ENCODE peak calls at places on chromosome 3, in ten cellular contexts. One of them, this sample, is unnamed. For H3K27me3 and H3K4me1, the result is how much of the 10 kb centered on the place peaks cover.

GRCh38 chr3:142224482-142225072 is 808 bp downstream of the GK5 start:
- DNase-seq in HCT116: peak
- DNase-seq in K562: no peak
- DNase-seq in GM23338: no peak
- DNase-seq in H1: no peak
- DNase-seq in endothelial cell of umbilical vein: no peak
- DNase-seq in stomach: no peak
- DNase-seq in vagina: no peak
- DNase-seq in Panc1: no peak
- DNase-seq in breast epithelium: peak
- DNase-seq in this sample: no peak

GRCh38 chr3:104564045-104564643 is 802.6 kb upstream of the ALCAM start:
- DNase-seq in GM23338: peak
- DNase-seq in vagina: no peak
- DNase-seq in HCT116: peak
- DNase-seq in H1: peak
- DNase-seq in breast epithelium: peak
- DNase-seq in endothelial cell of umbilical vein: peak
- DNase-seq in K562: peak
- DNase-seq in stomach: peak
- DNase-seq in Panc1: peak
- DNase-seq in this sample: no peak

GRCh38 chr3:141764946-141765345 is 1.7 kb downstream of the GRK7 start:
- DNase-seq in K562: no peak
- DNase-seq in vagina: no peak
- DNase-seq in HCT116: no peak
- DNase-seq in H1: no peak
- DNase-seq in GM23338: no peak
- DNase-seq in stomach: no peak
- DNase-seq in breast epithelium: no peak
- DNase-seq in endothelial cell of umbilical vein: no peak
- DNase-seq in Panc1: no peak
- DNase-seq in this sample: no peak

GRCh38 chr3:140896997-140897396 is 44.6 kb upstream of the SLC25A36 start:
- DNase-seq in H1: no peak
- DNase-seq in vagina: no peak
- DNase-seq in Panc1: no peak
- DNase-seq in endothelial cell of umbilical vein: no peak
- DNase-seq in HCT116: no peak
- DNase-seq in stomach: no peak
- DNase-seq in K562: no peak
- DNase-seq in breast epithelium: no peak
- DNase-seq in GM23338: no peak
- DNase-seq in this sample: no peak

GRCh38 chr3:41683666-41684350 is 278.1 kb downstream of the ULK4 start:
- DNase-seq in HCT116: no peak
- DNase-seq in stomach: no peak
- DNase-seq in K562: no peak
- DNase-seq in breast epithelium: no peak
- DNase-seq in H1: no peak
- DNase-seq in GM23338: no peak
- DNase-seq in Panc1: no peak
- DNase-seq in vagina: no peak
- DNase-seq in endothelial cell of umbilical vein: no peak
- DNase-seq in this sample: no peak

GRCh38 chr3:179613807-179614206 is 9.2 kb downstream of the NDUFB5 start:
- DNase-seq in GM23338: no peak
- DNase-seq in K562: no peak
- DNase-seq in HCT116: no peak
- DNase-seq in breast epithelium: no peak
- DNase-seq in endothelial cell of umbilical vein: peak
- DNase-seq in H1: no peak
- DNase-seq in vagina: no peak
- DNase-seq in Panc1: no peak
- DNase-seq in stomach: no peak
- DNase-seq in this sample: no peak

GRCh38 chr3:192917508-192918274 is at the start of gene MB21D2:
- DNase-seq in stomach: peak
- DNase-seq in vagina: peak
- DNase-seq in HCT116: peak
- DNase-seq in Panc1: no peak
- DNase-seq in H1: peak
- DNase-seq in endothelial cell of umbilical vein: peak
- DNase-seq in GM23338: peak
- DNase-seq in K562: peak
- DNase-seq in breast epithelium: peak
- DNase-seq in this sample: peak

GRCh38 chr3:56314842-56315241 is 153.4 kb downstream of the ERC2 start:
- DNase-seq in endothelial cell of umbilical vein: no peak
- DNase-seq in GM23338: peak
- DNase-seq in stomach: no peak
- DNase-seq in K562: no peak
- DNase-seq in vagina: no peak
- DNase-seq in HCT116: no peak
- DNase-seq in breast epithelium: peak
- DNase-seq in Panc1: no peak
- DNase-seq in H1: no peak
- DNase-seq in this sample: no peak

GRCh38 chr3:48122504-48122903 is 65.7 kb downstream of the CDC25A start:
- DNase-seq in HCT116: no peak
- DNase-seq in vagina: no peak
- DNase-seq in K562: no peak
- DNase-seq in Panc1: no peak
- DNase-seq in GM23338: peak
- DNase-seq in endothelial cell of umbilical vein: no peak
- DNase-seq in H1: no peak
- DNase-seq in stomach: no peak
- DNase-seq in breast epithelium: no peak
- DNase-seq in this sample: no peak

GRCh38 chr3:156516284-156516683 is 38.6 kb downstream of the SSR3 start:
- DNase-seq in endothelial cell of umbilical vein: no peak
- DNase-seq in K562: no peak
- DNase-seq in HCT116: no peak
- DNase-seq in GM23338: no peak
- DNase-seq in Panc1: no peak
- DNase-seq in H1: no peak
- DNase-seq in stomach: no peak
- DNase-seq in breast epithelium: no peak
- DNase-seq in vagina: no peak
- DNase-seq in this sample: no peak
- H3K27me3 ChIP-seq in endothelial cell of umbilical vein: under half
- H3K27me3 ChIP-seq in K562: under half
- H3K27me3 ChIP-seq in HCT116: under half
- H3K27me3 ChIP-seq in GM23338: under half
- H3K27me3 ChIP-seq in Panc1: under half
- H3K27me3 ChIP-seq in H1: under half
- H3K27me3 ChIP-seq in stomach: under half
- H3K27me3 ChIP-seq in breast epithelium: under half
- H3K27me3 ChIP-seq in vagina: under half
- H3K27me3 ChIP-seq in this sample: under half

GRCh38 chr3:49362579-49362978 is 4.4 kb upstream of the GPX1 start:
- DNase-seq in HCT116: no peak
- DNase-seq in Panc1: no peak
- DNase-seq in K562: no peak
- DNase-seq in stomach: no peak
- DNase-seq in H1: no peak
- DNase-seq in vagina: no peak
- DNase-seq in breast epithelium: no peak
- DNase-seq in GM23338: no peak
- DNase-seq in endothelial cell of umbilical vein: no peak
- DNase-seq in this sample: peak

GRCh38 chr3:49357466-49358216 is 512 bp downstream of the GPX1 start:
- DNase-seq in stomach: peak
- DNase-seq in vagina: no peak
- DNase-seq in Panc1: no peak
- DNase-seq in K562: no peak
- DNase-seq in H1: peak
- DNase-seq in HCT116: no peak
- DNase-seq in endothelial cell of umbilical vein: peak
- DNase-seq in breast epithelium: peak
- DNase-seq in GM23338: peak
- DNase-seq in this sample: peak

GRCh38 chr3:49359623-49360022 is 1.5 kb upstream of the GPX1 start:
- DNase-seq in vagina: no peak
- DNase-seq in endothelial cell of umbilical vein: peak
- DNase-seq in Panc1: no peak
- DNase-seq in HCT116: no peak
- DNase-seq in H1: no peak
- DNase-seq in GM23338: no peak
- DNase-seq in stomach: no peak
- DNase-seq in K562: no peak
- DNase-seq in breast epithelium: no peak
- DNase-seq in this sample: no peak

GRCh38 chr3:49358884-49359225 is 702 bp upstream of the GPX1 start:
- DNase-seq in endothelial cell of umbilical vein: peak
- DNase-seq in breast epithelium: no peak
- DNase-seq in stomach: no peak
- DNase-seq in K562: no peak
- DNase-seq in H1: no peak
- DNase-seq in Panc1: no peak
- DNase-seq in HCT116: no peak
- DNase-seq in vagina: no peak
- DNase-seq in GM23338: no peak
- DNase-seq in this sample: no peak

DNA sequence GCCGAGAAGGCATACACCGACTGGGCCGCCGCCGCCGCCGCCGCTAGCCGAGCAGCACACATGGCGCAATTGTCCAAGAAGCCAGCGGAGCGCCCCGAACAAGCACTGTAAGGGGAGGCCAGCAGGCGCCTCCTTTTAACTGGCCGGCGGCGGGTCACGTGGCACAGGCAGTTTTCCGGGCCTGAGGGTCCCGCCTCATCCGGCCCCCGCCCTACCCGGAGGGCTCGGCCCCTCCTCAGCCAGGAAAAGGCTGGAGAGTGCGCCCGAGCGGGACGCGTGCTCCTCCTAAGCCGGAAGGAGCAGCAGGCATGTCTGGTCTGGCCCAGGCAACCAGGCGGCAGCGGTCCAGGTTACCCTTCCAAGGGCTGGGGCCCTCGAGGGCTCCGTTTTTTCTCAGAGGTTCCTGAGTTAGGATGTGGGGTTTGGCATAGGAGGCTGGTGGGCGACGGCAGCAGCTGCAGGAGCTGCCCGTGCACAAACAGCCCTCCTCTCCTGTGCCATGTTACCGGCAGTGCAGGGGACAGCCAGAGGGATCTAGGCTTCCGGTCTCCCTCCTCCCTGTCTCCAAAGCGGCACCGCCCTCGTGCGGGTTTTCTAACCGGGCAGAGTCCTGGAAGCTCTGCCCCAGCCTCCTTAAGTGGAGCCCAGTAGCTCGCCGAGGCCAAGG is at the start of gene GPX1:
- DNase-seq in H1: peak
- DNase-seq in vagina: peak
- DNase-seq in GM23338: peak
- DNase-seq in HCT116: peak
- DNase-seq in K562: no peak
- DNase-seq in endothelial cell of umbilical vein: peak
- DNase-seq in stomach: peak
- DNase-seq in breast epithelium: peak
- DNase-seq in Panc1: peak
- DNase-seq in this sample: peak
- TF ChIP-seq POLR2AphosphoS5 in H1: peak
- TF ChIP-seq POLR2AphosphoS5 in vagina: peak
- TF ChIP-seq POLR2AphosphoS5 in GM23338: peak
- TF ChIP-seq POLR2AphosphoS5 in HCT116: peak
- TF ChIP-seq POLR2AphosphoS5 in K562: no peak
- TF ChIP-seq POLR2AphosphoS5 in endothelial cell of umbilical vein: peak
- TF ChIP-seq POLR2AphosphoS5 in stomach: peak
- TF ChIP-seq POLR2AphosphoS5 in breast epithelium: peak
- TF ChIP-seq POLR2AphosphoS5 in Panc1: peak
- TF ChIP-seq POLR2AphosphoS5 in this sample: peak

DNA sequence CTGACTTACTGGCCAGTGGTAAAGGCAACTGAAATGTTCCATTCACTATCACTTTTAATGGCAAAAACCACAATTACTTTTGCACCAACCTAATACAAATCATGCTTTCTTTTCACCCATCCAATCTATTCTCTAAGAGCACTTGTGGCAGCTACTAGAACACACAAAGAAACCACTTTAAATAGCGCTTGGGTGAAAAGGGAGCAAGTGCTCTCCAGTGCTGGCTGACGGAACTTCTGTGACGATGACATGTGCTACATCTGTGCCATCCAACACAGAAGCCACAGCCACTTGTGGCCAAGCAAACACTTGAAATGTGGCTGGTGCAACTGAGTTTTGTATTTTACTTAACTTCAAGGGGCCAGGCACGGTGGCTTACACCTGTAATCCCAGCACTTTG is 18.9 kb downstream of the SH3BP5 start:
- DNase-seq in H1: no peak
- DNase-seq in breast epithelium: no peak
- DNase-seq in endothelial cell of umbilical vein: no peak
- DNase-seq in GM23338: no peak
- DNase-seq in Panc1: no peak
- DNase-seq in HCT116: no peak
- DNase-seq in stomach: no peak
- DNase-seq in vagina: no peak
- DNase-seq in K562: no peak
- DNase-seq in this sample: no peak
- H3K4me1 ChIP-seq in H1: under half
- H3K4me1 ChIP-seq in breast epithelium: under half
- H3K4me1 ChIP-seq in endothelial cell of umbilical vein: under half
- H3K4me1 ChIP-seq in GM23338: under half
- H3K4me1 ChIP-seq in Panc1: under half
- H3K4me1 ChIP-seq in HCT116: under half
- H3K4me1 ChIP-seq in stomach: under half
- H3K4me1 ChIP-seq in vagina: half or more
- H3K4me1 ChIP-seq in K562: under half
- H3K4me1 ChIP-seq in this sample: half or more

GRCh38 chr3:122993573-122993972 is 34.0 kb downstream of the SEMA5B start:
- DNase-seq in stomach: no peak
- DNase-seq in H1: no peak
- DNase-seq in K562: no peak
- DNase-seq in Panc1: no peak
- DNase-seq in vagina: no peak
- DNase-seq in breast epithelium: no peak
- DNase-seq in endothelial cell of umbilical vein: no peak
- DNase-seq in HCT116: no peak
- DNase-seq in GM23338: no peak
- DNase-seq in this sample: no peak

GRCh38 chr3:122989856-122990575 is 37.5 kb downstream of the SEMA5B start:
- DNase-seq in endothelial cell of umbilical vein: no peak
- DNase-seq in GM23338: no peak
- DNase-seq in K562: no peak
- DNase-seq in stomach: no peak
- DNase-seq in vagina: no peak
- DNase-seq in H1: no peak
- DNase-seq in HCT116: no peak
- DNase-seq in Panc1: no peak
- DNase-seq in breast epithelium: no peak
- DNase-seq in this sample: no peak

GRCh38 chr3:122992628-122993570 is 34.7 kb downstream of the SEMA5B start:
- DNase-seq in Panc1: no peak
- DNase-seq in vagina: no peak
- DNase-seq in breast epithelium: no peak
- DNase-seq in stomach: no peak
- DNase-seq in GM23338: no peak
- DNase-seq in endothelial cell of umbilical vein: no peak
- DNase-seq in HCT116: no peak
- DNase-seq in H1: no peak
- DNase-seq in K562: no peak
- DNase-seq in this sample: no peak

GRCh38 chr3:122992138-122992537 is 35.4 kb downstream of the SEMA5B start:
- DNase-seq in HCT116: no peak
- DNase-seq in breast epithelium: no peak
- DNase-seq in endothelial cell of umbilical vein: no peak
- DNase-seq in vagina: no peak
- DNase-seq in Panc1: no peak
- DNase-seq in H1: no peak
- DNase-seq in K562: no peak
- DNase-seq in stomach: no peak
- DNase-seq in GM23338: no peak
- DNase-seq in this sample: no peak

GRCh38 chr3:122991236-122991985 is 36.2 kb downstream of the SEMA5B start:
- DNase-seq in K562: no peak
- DNase-seq in breast epithelium: no peak
- DNase-seq in vagina: no peak
- DNase-seq in Panc1: no peak
- DNase-seq in GM23338: no peak
- DNase-seq in H1: no peak
- DNase-seq in stomach: no peak
- DNase-seq in endothelial cell of umbilical vein: peak
- DNase-seq in HCT116: no peak
- DNase-seq in this sample: no peak
- H3K27me3 ChIP-seq in K562: under half
- H3K27me3 ChIP-seq in breast epithelium: under half
- H3K27me3 ChIP-seq in vagina: under half
- H3K27me3 ChIP-seq in Panc1: under half
- H3K27me3 ChIP-seq in GM23338: under half
- H3K27me3 ChIP-seq in H1: under half
- H3K27me3 ChIP-seq in stomach: under half
- H3K27me3 ChIP-seq in endothelial cell of umbilical vein: under half
- H3K27me3 ChIP-seq in HCT116: half or more
- H3K27me3 ChIP-seq in this sample: under half

This sample was measured in spleen.